ENCODE peak calls at places on chromosome 9, in seven cellular contexts. O is astrocyte; F is Panc1; E is AG04450; Y is CD4-positive, alpha-beta T cell; H is progenitor cell of endocrine pancreas; D is cardiac muscle cell. R is an unnamed sample.

GRCh38 chr9:34253460-34253837 is 74.6 kb downstream of the UBAP1 start:
- DNase-seq in E (no peak), F (no peak), H (no peak), D (peak; percentile 30), O (no peak), Y (no peak), R (no peak)

GRCh38 chr9:109115931-109116541 is 3.7 kb downstream of the TMEM245 start:
- DNase-seq in D (no peak), H (no peak), Y (no peak), E (no peak), F (no peak), O (peak; percentile 47), R (no peak)

GRCh38 chr9:26760675-26761074 is 131.9 kb downstream of the CAAP1 start:
- DNase-seq in E (no peak), O (no peak), H (no peak), D (no peak), Y (no peak), F (no peak), R (no peak)

GRCh38 chr9:93690618-93691017 is 114.2 kb downstream of the PHF2 start:
- DNase-seq in Y (no peak), H (no peak), E (no peak), F (no peak), D (no peak), O (no peak), R (no peak)

GRCh38 chr9:128764361-128764760 is 7.4 kb downstream of the ZER1 start:
- DNase-seq in H (no peak), O (no peak), E (no peak), Y (no peak), F (no peak), D (no peak), R (no peak)

GRCh38 chr9:126676685-126677143 is 63.0 kb downstream of the LMX1B start:
- DNase-seq in H (no peak), O (no peak), D (peak; percentile 36), F (no peak), Y (no peak), E (no peak), R (no peak)

GRCh38 chr9:128136816-128137793 is 9.6 kb upstream of the PTGES2 start:
- DNase-seq in D (no peak), H (no peak), Y (no peak), O (peak; percentile 95), E (peak; percentile 15), F (no peak), R (no peak)

GRCh38 chr9:129712595-129713524 is 40.0 kb downstream of the PTGES start:
- DNase-seq in D (no peak), H (no peak), F (no peak), Y (no peak), O (peak; percentile 70), E (peak; percentile 41), R (no peak)

GRCh38 chr9:36051317-36051716 is 14.6 kb downstream of the RECK start:
- DNase-seq in E (no peak), Y (no peak), D (no peak), O (no peak), H (no peak), F (no peak), R (no peak)

GRCh38 chr9:127915801-127916664 is 808 bp downstream of the ST6GALNAC4 start:
- DNase-seq in E (no peak), H (no peak), Y (no peak), O (no peak), F (no peak), D (no peak), R (no peak)

GRCh38 chr9:121050128-121050988 is at the start of gene C5:
- DNase-seq in Y (no peak), F (no peak), D (no peak), E (no peak), H (no peak), O (no peak), R (no peak)

GRCh38 chr9:113275147-113276131 is at the start of the genes CDC26 and PRPF4:
- DNase-seq in D (peak; percentile 99), O (peak; percentile 98), F (peak; percentile 67), Y (peak; percentile 93), H (peak; percentile 89), E (peak; percentile 96), R (peak; percentile 85)

GRCh38 chr9:35910613-35911488 is 1.6 kb downstream of the SPAAR start:
- DNase-seq in D (peak; percentile 23), Y (peak; percentile 27), O (peak; percentile 38), E (no peak), F (no peak), H (no peak), R (no peak)

GRCh38 chr9:137575382-137575724 is 3.4 kb downstream of the DPH7 start:
- DNase-seq in H (no peak), D (no peak), Y (no peak), O (no peak), F (no peak), E (no peak), R (no peak)

GRCh38 chr9:107043886-107044285 is 180.9 kb downstream of the ZNF462 start:
- DNase-seq in O (no peak), Y (no peak), D (peak; percentile 27), F (no peak), H (no peak), E (no peak), R (peak; percentile 27)

GRCh38 chr9:36765468-36766341 is 193.0 kb downstream of the MELK start:
- DNase-seq in H (peak; percentile 34), E (no peak), F (no peak), D (peak; percentile 80), O (no peak), Y (peak; percentile 85), R (no peak)

GRCh38 chr9:136438548-136438908 is 1.1 kb downstream of the INPP5E start:
- DNase-seq in Y (no peak), D (peak; percentile 30), H (no peak), O (no peak), F (no peak), E (no peak), R (no peak)

GRCh38 chr9:136082496-136083361 is 12.4 kb downstream of the NACC2 start:
- DNase-seq in D (no peak), E (no peak), H (no peak), F (no peak), Y (no peak), O (no peak), R (no peak)

GRCh38 chr9:2150338-2150737 is 135.2 kb downstream of the SMARCA2 start:
- DNase-seq in H (no peak), D (no peak), O (no peak), F (no peak), E (no peak), Y (no peak), R (no peak)

GRCh38 chr9:125238915-125239446 is 2.2 kb downstream of the HSPA5 start:
- DNase-seq in F (no peak), D (no peak), H (no peak), E (no peak), Y (no peak), O (no peak), R (no peak)

GRCh38 chr9:125239631-125240597 is 1.2 kb downstream of the HSPA5 start:
- DNase-seq in E (no peak), O (no peak), D (no peak), F (no peak), H (no peak), Y (no peak), R (no peak)

GRCh38 chr9:125241863-125242739 is 958 bp upstream of the HSPA5 start:
- DNase-seq in D (no peak), H (no peak), E (no peak), O (no peak), F (no peak), Y (no peak), R (no peak)

GRCh38 chr9:125240649-125240999 is 519 bp downstream of the HSPA5 start:
- DNase-seq in E (no peak), D (peak; percentile 49), O (no peak), Y (no peak), F (no peak), H (no peak), R (no peak)

GRCh38 chr9:125241000-125241862 is at the start of gene HSPA5:
- DNase-seq in E (peak; percentile 99), O (peak; percentile 99), F (peak; percentile 97), H (peak; percentile 98), Y (peak; percentile 99), D (peak; percentile 99), R (peak; percentile 98)
- TF ChIP-seq CTCF in E (no peak), O (no peak), F (no peak), H (peak; percentile 31), Y (no peak), D (peak; percentile 10), R (peak; percentile 39)

GRCh38 chr9:123191260-123191659 is 77.1 kb downstream of the STRBP start:
- DNase-seq in D (no peak), E (no peak), F (no peak), O (no peak), H (no peak), Y (no peak), R (no peak)

GRCh38 chr9:123194023-123194422 is 74.4 kb downstream of the STRBP start:
- DNase-seq in D (no peak), F (no peak), Y (no peak), O (no peak), E (no peak), H (no peak), R (no peak)

GRCh38 chr9:123191660-123192059 is 76.7 kb downstream of the STRBP start:
- DNase-seq in H (no peak), D (no peak), F (no peak), Y (no peak), E (no peak), O (no peak), R (no peak)

GRCh38 chr9:123201083-123201482 is 67.3 kb downstream of the STRBP start:
- DNase-seq in F (no peak), O (no peak), D (no peak), Y (no peak), E (no peak), H (no peak), R (no peak)

GRCh38 chr9:123196124-123196523 is 72.3 kb downstream of the STRBP start:
- DNase-seq in E (no peak), O (no peak), F (no peak), H (no peak), Y (no peak), D (no peak), R (no peak)
- TF ChIP-seq CTCF in E (no peak), O (no peak), F (no peak), H (no peak), Y (no peak), D (no peak), R (no peak)

DNA sequence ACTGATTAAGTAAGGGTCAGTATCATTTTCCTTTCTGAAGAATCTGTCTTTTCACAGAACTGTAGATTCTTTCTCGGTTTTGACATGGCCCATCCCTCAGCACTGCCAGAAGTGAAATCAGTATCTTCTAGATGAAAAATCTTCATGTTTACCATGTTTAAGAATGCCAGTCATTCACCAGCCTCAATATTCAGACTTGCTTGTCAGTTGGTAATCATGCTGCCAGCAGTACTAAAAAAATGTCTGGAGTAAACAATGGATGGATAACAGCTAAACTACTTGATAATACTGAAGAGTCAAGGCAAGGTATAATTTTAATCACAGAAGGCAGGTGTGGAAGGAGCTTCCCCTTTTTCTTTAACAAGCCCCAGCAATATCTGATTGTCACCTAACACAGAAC is 306.8 kb upstream of the DMAC1 start:
- DNase-seq in D (no peak), O (no peak), F (no peak), H (no peak), Y (no peak), E (no peak), R (no peak)
- TF ChIP-seq CTCF in D (no peak), O (no peak), F (no peak), H (no peak), Y (no peak), E (no peak), R (no peak)

DNA sequence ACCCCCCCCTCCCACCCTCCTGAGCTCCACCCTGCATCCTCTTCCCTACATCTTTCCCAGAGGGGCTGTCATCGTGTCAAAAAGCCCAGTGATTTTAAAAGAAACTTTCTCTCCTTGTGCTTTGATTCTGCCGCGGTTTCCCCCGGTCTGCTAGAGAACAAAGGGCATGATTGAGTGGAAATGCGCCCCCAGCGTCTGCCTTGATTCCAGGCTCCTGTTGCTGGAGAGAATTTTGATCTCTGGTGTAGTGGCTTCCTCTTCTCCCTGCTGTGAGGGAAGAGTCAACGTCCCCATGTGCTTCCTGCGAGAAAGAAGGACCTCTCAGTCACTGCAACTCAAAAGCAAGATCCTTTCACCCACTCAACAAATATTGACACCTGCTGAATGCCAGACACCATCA is 61.9 kb upstream of the RAPGEF1 start:
- DNase-seq in Y (no peak), H (no peak), O (no peak), F (no peak), D (no peak), E (no peak), R (no peak)
- TF ChIP-seq CTCF in Y (no peak), H (peak; percentile 15), O (no peak), F (no peak), D (no peak), E (no peak), R (no peak)

R was measured in LNCaP clone FGC.